ENCODE peak calls at places on chromosome 2, in four cellular contexts. B is spleen, H is A549, G is AG08396. A is an unnamed sample.

GRCh38 chr2:10150436-10150835 is 27.9 kb downstream of the RRM2 start:
- DNase-seq in B (no peak), H (no peak), G (no peak), A (no peak)

GRCh38 chr2:63792523-63792922 is 49.2 kb upstream of the UGP2 start:
- DNase-seq in H (no peak), G (peak), B (no peak), A (no peak)

GRCh38 chr2:142234701-142235100 is 103.9 kb upstream of the LRP1B start:
- DNase-seq in G (no peak), H (no peak), B (no peak), A (no peak)

GRCh38 chr2:237205551-237205950 is 119.9 kb downstream of the COPS8 start:
- DNase-seq in B (no peak), H (no peak), G (no peak), A (no peak)

GRCh38 chr2:3706892-3707291 is 3.5 kb downstream of the DCDC2C start:
- DNase-seq in G (no peak), H (no peak), B (no peak), A (no peak)

GRCh38 chr2:240579771-240580614 is 6.5 kb upstream of the CAPN10 start:
- DNase-seq in B (peak), H (no peak), G (peak), A (peak)

GRCh38 chr2:107025869-107026380 is 140.0 kb upstream of the ST6GAL2 start:
- DNase-seq in B (no peak), G (no peak), H (peak), A (no peak)

GRCh38 chr2:170106441-170106840 is 71.5 kb upstream of the MYO3B start:
- DNase-seq in H (no peak), B (no peak), G (no peak), A (no peak)

GRCh38 chr2:26605195-26605968 is 35.8 kb downstream of the CIB4 start:
- DNase-seq in H (peak), G (peak), B (peak), A (peak)

GRCh38 chr2:216905649-216906048 is 45.8 kb upstream of the TNP1 start:
- DNase-seq in H (no peak), G (no peak), B (no peak), A (no peak)

GRCh38 chr2:53104263-53104662 is 663.3 kb upstream of the CHAC2 start:
- DNase-seq in H (no peak), B (no peak), G (peak), A (no peak)

A was measured in sigmoid colon.